ENCODE peak calls at places on chromosome 3, in eight cellular contexts. N is GM12878, S is A549, B is heart left ventricle, M is upper lobe of left lung, F is testis, G is uterus, Z is breast epithelium. R is an unnamed sample.

GRCh38 chr3:169668957-169669681 is 5.6 kb upstream of the MECOM start:
- DNase-seq in N (no peak), S (peak; percentile 55), B (peak; percentile 78), M (peak; percentile 94), F (peak; percentile 76), G (peak; percentile 39), Z (no peak), R (no peak)

GRCh38 chr3:115698851-115699535 is 75.7 kb downstream of the GAP43 start:
- DNase-seq in N (no peak), S (no peak), B (peak; percentile 39), M (no peak), F (no peak), G (no peak), Z (no peak), R (no peak)

GRCh38 chr3:21357241-21357640 is 393.8 kb downstream of the ZNF385D start:
- DNase-seq in N (no peak), S (no peak), B (no peak), M (no peak), F (no peak), G (no peak), Z (no peak), R (no peak)

GRCh38 chr3:188510366-188510765 is 356.4 kb downstream of the LPP start:
- DNase-seq in N (no peak), S (no peak), B (no peak), M (no peak), F (no peak), G (no peak), Z (no peak), R (no peak)

GRCh38 chr3:196662711-196663571 is 23.4 kb downstream of the NRROS start:
- DNase-seq in N (no peak), S (no peak), B (no peak), M (no peak), F (no peak), G (no peak), Z (no peak), R (no peak)

GRCh38 chr3:30689202-30689641 is 82.8 kb downstream of the TGFBR2 start:
- DNase-seq in N (no peak), S (peak; percentile 37), B (no peak), M (no peak), F (peak; percentile 32), G (no peak), Z (no peak), R (no peak)

GRCh38 chr3:43338295-43338694 is 52.0 kb downstream of the SNRK start:
- DNase-seq in N (no peak), S (no peak), B (no peak), M (no peak), F (no peak), G (no peak), Z (no peak), R (no peak)

GRCh38 chr3:160837394-160837975 is 81.5 kb downstream of the PPM1L start:
- DNase-seq in N (no peak), S (no peak), B (no peak), M (no peak), F (no peak), G (no peak), Z (no peak), R (no peak)

GRCh38 chr3:133606342-133606741 is 32.9 kb downstream of the CDV3 start:
- DNase-seq in N (no peak), S (no peak), B (no peak), M (no peak), F (no peak), G (no peak), Z (no peak), R (no peak)

GRCh38 chr3:189289251-189289650 is 117.5 kb downstream of the TPRG1 start:
- DNase-seq in N (no peak), S (no peak), B (no peak), M (no peak), F (no peak), G (no peak), Z (no peak), R (no peak)

GRCh38 chr3:151501171-151501790 is 40.4 kb upstream of the IGSF10 start:
- DNase-seq in N (no peak), S (no peak), B (no peak), M (no peak), F (no peak), G (no peak), Z (no peak), R (no peak)

GRCh38 chr3:120162400-120162799 is 68.2 kb upstream of the GSK3B start:
- DNase-seq in N (no peak), S (no peak), B (no peak), M (no peak), F (no peak), G (no peak), Z (no peak), R (no peak)

GRCh38 chr3:35664460-35664919 is 25.2 kb downstream of the ARPP21 start:
- DNase-seq in N (peak; percentile 2), S (no peak), B (peak; percentile 79), M (peak; percentile 63), F (peak; percentile 31), G (peak; percentile 15), Z (no peak), R (peak; percentile 76)

GRCh38 chr3:111143-112069 is 85.2 kb upstream of the CHL1 start:
- DNase-seq in N (peak; percentile 7), S (no peak), B (no peak), M (no peak), F (no peak), G (no peak), Z (no peak), R (no peak)

GRCh38 chr3:40387001-40387894 is at the start of gene ENTPD3:
- DNase-seq in N (no peak), S (no peak), B (no peak), M (peak; percentile 92), F (no peak), G (no peak), Z (no peak), R (no peak)

GRCh38 chr3:141644931-141645330 is 93.2 kb upstream of the RNF7 start:
- DNase-seq in N (no peak), S (peak; percentile 47), B (peak; percentile 72), M (peak; percentile 92), F (peak; percentile 87), G (peak; percentile 35), Z (peak; percentile 48), R (peak; percentile 93)

GRCh38 chr3:193963808-193964516 is 172.0 kb upstream of the HES1 start:
- DNase-seq in N (peak; percentile 28), S (no peak), B (no peak), M (no peak), F (no peak), G (no peak), Z (no peak), R (no peak)

GRCh38 chr3:193964517-193964880 is 171.4 kb upstream of the HES1 start:
- DNase-seq in N (no peak), S (no peak), B (no peak), M (no peak), F (no peak), G (no peak), Z (no peak), R (no peak)

GRCh38 chr3:193959861-193960260 is 176.1 kb upstream of the HES1 start:
- DNase-seq in N (no peak), S (no peak), B (no peak), M (no peak), F (no peak), G (no peak), Z (no peak), R (no peak)

GRCh38 chr3:193962986-193963683 is 172.8 kb upstream of the HES1 start:
- DNase-seq in N (no peak), S (no peak), B (no peak), M (no peak), F (no peak), G (no peak), Z (no peak), R (no peak)

GRCh38 chr3:193960485-193961172 is 175.3 kb upstream of the HES1 start:
- DNase-seq in N (no peak), S (no peak), B (peak; percentile 65), M (no peak), F (no peak), G (peak; percentile 60), Z (no peak), R (no peak)
- H3K4me3 ChIP-seq in N (no peak overlapping the region), S (no peak overlapping the region), B (no peak overlapping the region), M (no peak overlapping the region), F (no peak overlapping the region), G (no peak overlapping the region), Z (no peak overlapping the region), R (no peak overlapping the region)

GRCh38 chr3:128617557-128618397 is 32.8 kb downstream of the RPN1 start:
- DNase-seq in N (peak; percentile 85), S (peak; percentile 90), B (peak; percentile 98), M (peak; percentile 98), F (peak; percentile 98), G (peak; percentile 98), Z (peak; percentile 96), R (peak; percentile 96)
- TF ChIP-seq POLR2A in N (peak; percentile 72), S (no peak), B (no peak), M (peak; percentile 50), F (no peak), G (peak; percentile 51), Z (no peak), R (no peak)

GRCh38 chr3:132286035-132286434 is 31.2 kb upstream of the ACP3 start:
- DNase-seq in N (no peak), S (no peak), B (no peak), M (no peak), F (no peak), G (no peak), Z (no peak), R (no peak)

GRCh38 chr3:132284006-132284405 is 33.2 kb upstream of the ACP3 start:
- DNase-seq in N (no peak), S (no peak), B (no peak), M (no peak), F (no peak), G (no peak), Z (no peak), R (no peak)

GRCh38 chr3:132285620-132285945 is 31.6 kb upstream of the ACP3 start:
- DNase-seq in N (no peak), S (no peak), B (no peak), M (no peak), F (peak; percentile 60), G (no peak), Z (no peak), R (no peak)

GRCh38 chr3:132283440-132283839 is 33.8 kb upstream of the ACP3 start:
- DNase-seq in N (no peak), S (no peak), B (no peak), M (no peak), F (no peak), G (no peak), Z (no peak), R (no peak)

GRCh38 chr3:132284756-132285619 is 32.2 kb upstream of the ACP3 start:
- DNase-seq in N (no peak), S (no peak), B (no peak), M (peak; percentile 58), F (peak; percentile 56), G (no peak), Z (no peak), R (no peak)
- TF ChIP-seq CTCF in N (no peak), S (no peak), B (no peak), M (peak; percentile 10), F (no peak), G (no peak), Z (no peak), R (no peak)

DNA sequence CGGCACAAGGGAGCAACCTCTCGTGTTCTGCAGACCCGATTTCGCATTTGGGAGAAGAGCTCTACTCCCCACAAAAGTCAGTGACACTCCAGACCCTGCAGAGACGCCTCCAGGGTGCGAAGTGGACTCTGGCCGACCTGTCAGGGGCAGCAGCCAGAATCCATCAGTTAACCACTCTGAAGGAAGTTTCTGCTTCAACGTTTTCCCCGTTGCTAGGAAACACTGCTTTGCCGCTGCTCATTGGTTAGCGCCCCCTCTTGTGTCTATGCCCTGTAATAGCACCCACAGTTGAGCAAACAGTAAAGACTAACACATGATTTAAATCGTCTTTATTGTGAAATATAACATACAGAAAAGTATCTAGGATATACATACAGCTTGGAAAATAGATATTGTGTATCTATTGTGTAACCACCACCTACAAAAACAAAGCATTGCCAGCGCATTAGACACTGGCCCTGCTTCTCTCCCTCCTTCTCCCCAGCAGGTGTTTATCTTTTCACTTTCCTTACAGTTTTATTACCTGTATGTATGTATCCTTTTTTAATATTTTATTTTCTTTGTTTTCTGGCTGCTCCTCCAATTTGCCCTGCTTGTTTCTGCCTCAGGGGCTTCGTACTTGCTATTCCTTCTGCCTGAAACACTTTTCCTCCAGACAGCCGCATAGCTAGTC is 38.9 kb downstream of the TMEM40 start:
- DNase-seq in N (no peak), S (peak; percentile 86), B (peak; percentile 79), M (no peak), F (peak; percentile 89), G (peak; percentile 76), Z (peak; percentile 68), R (peak; percentile 92)
- H3K4me3 ChIP-seq in N (no peak overlapping the region), S (peak overlapping the region; percentile 36), B (peak overlapping the region; percentile 46), M (no peak overlapping the region), F (peak overlapping the region; percentile 42), G (peak overlapping the region; percentile 25), Z (peak overlapping the region; percentile 54), R (no peak overlapping the region)